ENCODE peak calls at places on chromosome 14, in eight cellular contexts. One of them, this sample, is unnamed.

GRCh38 chr14:49867831-49868719 is 15.5 kb upstream of the NEMF start:
- DNase-seq in endothelial cell: peak; percentile 96
- DNase-seq in GM03348: peak; percentile 96
- DNase-seq in foreskin fibroblast: peak; percentile 98
- DNase-seq in A673: peak; percentile 86
- DNase-seq in NCI-H146: peak; percentile 97
- DNase-seq in HuH-7: peak; percentile 77
- DNase-seq in T-helper 2 cell: peak; percentile 97
- DNase-seq in this sample: peak; percentile 97

GRCh38 chr14:100825691-100826331 is at the start of gene MEG3:
- DNase-seq in endothelial cell: no peak
- DNase-seq in GM03348: peak; percentile 88
- DNase-seq in foreskin fibroblast: peak; percentile 76
- DNase-seq in A673: peak; percentile 69
- DNase-seq in NCI-H146: no peak
- DNase-seq in HuH-7: no peak
- DNase-seq in T-helper 2 cell: no peak
- DNase-seq in this sample: no peak

GRCh38 chr14:85529803-85530574 is at the start of gene FLRT2:
- DNase-seq in endothelial cell: peak; percentile 27
- DNase-seq in GM03348: peak; percentile 75
- DNase-seq in foreskin fibroblast: no peak
- DNase-seq in A673: peak; percentile 88
- DNase-seq in NCI-H146: no peak
- DNase-seq in HuH-7: peak; percentile 47
- DNase-seq in T-helper 2 cell: no peak
- DNase-seq in this sample: no peak

GRCh38 chr14:104146651-104147345 is 8.4 kb downstream of the KIF26A start:
- DNase-seq in endothelial cell: no peak
- DNase-seq in GM03348: no peak
- DNase-seq in foreskin fibroblast: no peak
- DNase-seq in A673: no peak
- DNase-seq in NCI-H146: no peak
- DNase-seq in HuH-7: no peak
- DNase-seq in T-helper 2 cell: no peak
- DNase-seq in this sample: no peak

GRCh38 chr14:39102265-39102968 is 618 bp downstream of the SEC23A start:
- DNase-seq in endothelial cell: no peak
- DNase-seq in GM03348: peak; percentile 50
- DNase-seq in foreskin fibroblast: peak; percentile 25
- DNase-seq in A673: peak; percentile 10
- DNase-seq in NCI-H146: peak; percentile 54
- DNase-seq in HuH-7: peak; percentile 32
- DNase-seq in T-helper 2 cell: no peak
- DNase-seq in this sample: no peak

GRCh38 chr14:52740751-52741150 is 10.8 kb downstream of the STYX start:
- DNase-seq in endothelial cell: no peak
- DNase-seq in GM03348: no peak
- DNase-seq in foreskin fibroblast: no peak
- DNase-seq in A673: peak; percentile 5
- DNase-seq in NCI-H146: no peak
- DNase-seq in HuH-7: no peak
- DNase-seq in T-helper 2 cell: no peak
- DNase-seq in this sample: no peak

GRCh38 chr14:98494582-98494981 is 777.4 kb downstream of the BCL11B start:
- DNase-seq in endothelial cell: no peak
- DNase-seq in GM03348: peak; percentile 14
- DNase-seq in foreskin fibroblast: no peak
- DNase-seq in A673: peak; percentile 52
- DNase-seq in NCI-H146: no peak
- DNase-seq in HuH-7: no peak
- DNase-seq in T-helper 2 cell: no peak
- DNase-seq in this sample: no peak

GRCh38 chr14:84894254-84894653 is 635.7 kb upstream of the FLRT2 start:
- DNase-seq in endothelial cell: no peak
- DNase-seq in GM03348: no peak
- DNase-seq in foreskin fibroblast: no peak
- DNase-seq in A673: no peak
- DNase-seq in NCI-H146: no peak
- DNase-seq in HuH-7: no peak
- DNase-seq in T-helper 2 cell: no peak
- DNase-seq in this sample: no peak

GRCh38 chr14:77882098-77882497 is 82.2 kb downstream of the ADCK1 start:
- DNase-seq in endothelial cell: no peak
- DNase-seq in GM03348: no peak
- DNase-seq in foreskin fibroblast: peak; percentile 4
- DNase-seq in A673: peak; percentile 46
- DNase-seq in NCI-H146: peak; percentile 68
- DNase-seq in HuH-7: no peak
- DNase-seq in T-helper 2 cell: no peak
- DNase-seq in this sample: no peak

GRCh38 chr14:50773632-50774541 is 57.1 kb downstream of the NIN start:
- DNase-seq in endothelial cell: peak; percentile 70
- DNase-seq in GM03348: peak; percentile 72
- DNase-seq in foreskin fibroblast: peak; percentile 60
- DNase-seq in A673: peak; percentile 71
- DNase-seq in NCI-H146: peak; percentile 22
- DNase-seq in HuH-7: peak; percentile 58
- DNase-seq in T-helper 2 cell: no peak
- DNase-seq in this sample: no peak

GRCh38 chr14:72619071-72619710 is 274.7 kb downstream of the DPF3 start:
- DNase-seq in endothelial cell: no peak
- DNase-seq in GM03348: no peak
- DNase-seq in foreskin fibroblast: peak; percentile 39
- DNase-seq in A673: no peak
- DNase-seq in NCI-H146: no peak
- DNase-seq in HuH-7: no peak
- DNase-seq in T-helper 2 cell: no peak
- DNase-seq in this sample: no peak

GRCh38 chr14:51155331-51155730 is 60.4 kb upstream of the TRIM9 start:
- DNase-seq in endothelial cell: no peak
- DNase-seq in GM03348: no peak
- DNase-seq in foreskin fibroblast: no peak
- DNase-seq in A673: no peak
- DNase-seq in NCI-H146: no peak
- DNase-seq in HuH-7: no peak
- DNase-seq in T-helper 2 cell: no peak
- DNase-seq in this sample: no peak